ENCODE peak calls at places on chromosomes 4 and X, in eight cellular contexts. F is fibroblast of mammary gland, D is OCI-LY7, E is fibroblast of lung, N is mesothelial cell of epicardium, S is epithelial cell of esophagus, O is adrenal gland, W is ascending aorta. C is an unnamed sample.

GRCh38 chr4:24067781-24068193 is 177.9 kb upstream of the PPARGC1A start:
- DNase-seq in S (peak), O (no peak), E (peak), D (no peak), W (no peak), N (no peak), F (peak), C (no peak)

GRCh38 chr4:43456383-43456782 is 563.9 kb downstream of the GRXCR1 start:
- DNase-seq in O (no peak), N (no peak), E (peak), D (no peak), F (peak), S (peak), W (no peak), C (no peak)

GRCh38 chr4:107564326-107564725 is 155.7 kb downstream of the PAPSS1 start:
- DNase-seq in N (no peak), S (no peak), F (peak), D (no peak), W (no peak), O (no peak), E (peak), C (no peak)

GRCh38 chrX:74923942-74924448 is 1.3 kb downstream of the NEXMIF start:
- DNase-seq in D (no peak), W (no peak), N (no peak), E (no peak), S (no peak), F (no peak), O (peak), C (no peak)

GRCh38 chr4:84957509-84958420 is 8.7 kb downstream of the WDFY3 start:
- DNase-seq in S (no peak), O (no peak), N (no peak), F (no peak), E (peak), W (no peak), D (no peak), C (no peak)

GRCh38 chrX:110413727-110414124 is 55.1 kb downstream of the RTL9 start:
- DNase-seq in N (no peak), W (no peak), F (no peak), E (no peak), O (no peak), S (no peak), D (no peak), C (no peak)

GRCh38 chrX:111467896-111468295 is 43.5 kb upstream of the SERTM2 start:
- DNase-seq in S (no peak), W (no peak), N (no peak), D (no peak), E (no peak), F (no peak), O (no peak), C (no peak)

GRCh38 chrX:17377047-17377692 is 2.2 kb downstream of the NHS start:
- DNase-seq in O (peak), N (no peak), F (peak), S (peak), D (no peak), W (no peak), E (peak), C (peak)

GRCh38 chr4:102196221-102196620 is 149.1 kb downstream of the SLC39A8 start:
- DNase-seq in E (peak), F (peak), O (no peak), S (peak), W (no peak), D (no peak), N (no peak), C (no peak)

GRCh38 chr4:39151120-39151713 is 31.1 kb upstream of the WDR19 start:
- DNase-seq in O (no peak), E (peak), S (peak), N (no peak), D (peak), W (no peak), F (peak), C (no peak)

GRCh38 chr4:152278505-152279301 is 257.2 kb downstream of the FBXW7 start:
- DNase-seq in W (no peak), D (no peak), S (peak), O (no peak), E (no peak), F (no peak), N (no peak), C (no peak)

GRCh38 chrX:107738768-107739167 is 36.8 kb downstream of the TSC22D3 start:
- DNase-seq in E (no peak), D (no peak), F (no peak), N (no peak), O (no peak), W (no peak), S (no peak), C (no peak)

GRCh38 chr4:56907009-56907408 is 691 bp upstream of the REST start:
- DNase-seq in N (no peak), D (no peak), E (no peak), W (no peak), S (no peak), O (peak), F (no peak), C (no peak)

GRCh38 chr4:53614616-53615015 is 23.3 kb upstream of the LNX1 start:
- DNase-seq in S (peak), O (no peak), W (no peak), E (no peak), N (no peak), D (peak), F (no peak), C (no peak)
- TF ChIP-seq CTCF in S (peak), O (no peak), W (no peak), E (no peak), N (no peak), D (peak), F (peak), C (no peak)

DNA sequence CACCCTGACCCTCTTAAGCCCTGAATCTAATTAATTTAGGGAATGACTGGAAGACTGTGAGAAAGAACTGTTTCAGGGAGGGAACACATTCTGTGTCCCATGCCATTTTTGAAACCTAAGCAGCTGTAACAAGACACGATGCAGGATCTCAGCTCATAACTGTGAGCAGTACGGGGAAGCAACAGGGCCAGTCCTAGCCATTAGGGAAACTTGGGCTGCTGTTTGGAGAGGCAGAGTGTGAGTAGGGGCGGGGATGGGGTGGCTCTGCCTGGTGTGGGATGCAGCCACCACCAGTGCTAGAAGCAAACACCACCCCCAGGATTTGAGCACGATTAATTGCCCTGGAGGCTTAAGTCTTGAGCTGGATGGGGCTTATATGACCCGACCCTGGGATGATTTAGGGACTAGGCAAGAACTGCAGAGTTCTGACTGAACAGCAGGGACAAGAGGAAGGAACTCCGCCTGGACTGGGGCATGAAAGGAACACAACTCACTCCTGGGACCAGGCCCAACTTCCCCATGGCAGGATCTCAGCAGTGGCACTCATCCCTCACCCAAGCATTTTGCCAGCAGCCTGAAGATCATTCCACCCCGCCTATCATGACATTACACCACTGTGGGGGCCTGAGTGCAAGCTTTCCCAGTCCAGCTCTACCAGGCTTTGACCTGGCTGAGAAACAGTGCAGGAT is 43.1 kb downstream of the ATRX start:
- DNase-seq in D (no peak), O (peak), N (no peak), E (no peak), F (peak), S (no peak), W (no peak), C (no peak)
- TF ChIP-seq CTCF in D (no peak), O (no peak), N (no peak), E (no peak), F (no peak), S (no peak), W (no peak), C (no peak)

DNA sequence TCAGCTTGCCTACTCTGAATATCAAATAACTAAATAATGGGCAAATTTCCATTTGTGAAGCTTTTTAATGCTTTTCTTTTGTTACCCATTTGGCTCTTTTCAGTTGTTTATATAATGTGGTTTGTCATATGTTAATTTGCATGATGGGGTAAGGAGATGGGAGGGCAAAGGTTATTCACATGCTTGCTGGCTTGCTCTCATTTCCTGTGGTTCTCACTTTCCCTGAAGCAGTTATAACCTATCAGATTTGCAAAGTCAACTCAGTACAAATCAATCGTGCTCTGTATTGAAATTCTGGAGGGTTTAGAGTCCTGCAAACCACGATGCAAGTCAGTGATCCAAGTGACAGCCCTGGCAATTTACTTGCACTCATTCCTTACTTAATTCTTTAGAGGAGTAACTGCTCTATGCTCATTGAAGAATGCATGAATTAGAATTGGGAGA is 711.2 kb downstream of the ADGRL3 start:
- DNase-seq in S (no peak), F (no peak), D (no peak), N (no peak), E (peak), O (no peak), W (no peak), C (no peak)
- TF ChIP-seq CTCF in S (no peak), F (no peak), D (no peak), N (no peak), E (no peak), O (no peak), W (no peak), C (no peak)

DNA sequence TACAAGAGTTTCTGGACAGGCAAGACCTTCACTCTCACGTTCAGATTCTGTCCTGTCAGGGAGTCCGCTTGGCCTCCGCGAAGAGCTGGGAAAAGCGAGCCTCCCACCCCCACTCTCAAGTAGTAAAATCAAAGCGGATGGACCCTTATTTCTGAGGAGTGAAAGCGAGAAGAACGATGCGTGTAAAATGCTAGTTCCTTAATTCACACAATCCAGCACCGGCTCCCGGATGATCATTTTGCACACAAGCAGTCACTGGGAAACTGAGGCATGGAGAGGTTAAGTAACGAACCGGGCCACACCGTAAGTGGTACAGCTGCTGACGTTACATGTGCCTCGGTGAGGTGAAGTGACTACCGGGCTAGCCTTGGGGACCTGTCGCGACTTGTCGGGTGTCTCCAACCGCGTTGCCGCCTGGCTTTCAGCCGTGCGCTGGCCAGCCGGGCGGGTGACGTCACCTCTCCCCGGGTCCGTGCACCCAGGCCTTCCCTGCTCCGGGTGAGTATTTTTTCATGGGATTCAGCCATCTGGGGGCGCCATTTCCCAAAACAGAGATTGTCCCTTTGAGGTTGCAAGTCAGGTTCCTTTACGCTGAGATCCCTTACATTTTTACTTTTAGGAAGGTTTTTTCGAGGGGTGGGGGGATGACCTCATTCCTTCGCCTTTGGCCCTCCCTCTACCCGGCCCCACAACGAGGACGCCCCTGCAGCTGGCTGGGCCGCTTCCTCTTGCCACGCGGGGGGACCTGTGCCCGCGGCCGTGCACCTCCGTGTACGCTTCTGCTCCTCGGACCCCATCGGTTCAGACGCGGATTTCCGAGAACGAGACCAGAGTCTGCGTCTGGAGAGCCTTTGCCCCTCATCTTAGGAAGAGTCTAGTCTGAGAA is 3.4 kb upstream of the SFRP2 start:
- DNase-seq in W (no peak), F (peak), E (peak), D (no peak), N (peak), O (peak), S (peak), C (peak)
- TF ChIP-seq CTCF in W (no peak), F (peak), E (peak), D (peak), N (peak), O (no peak), S (peak), C (peak)

DNA sequence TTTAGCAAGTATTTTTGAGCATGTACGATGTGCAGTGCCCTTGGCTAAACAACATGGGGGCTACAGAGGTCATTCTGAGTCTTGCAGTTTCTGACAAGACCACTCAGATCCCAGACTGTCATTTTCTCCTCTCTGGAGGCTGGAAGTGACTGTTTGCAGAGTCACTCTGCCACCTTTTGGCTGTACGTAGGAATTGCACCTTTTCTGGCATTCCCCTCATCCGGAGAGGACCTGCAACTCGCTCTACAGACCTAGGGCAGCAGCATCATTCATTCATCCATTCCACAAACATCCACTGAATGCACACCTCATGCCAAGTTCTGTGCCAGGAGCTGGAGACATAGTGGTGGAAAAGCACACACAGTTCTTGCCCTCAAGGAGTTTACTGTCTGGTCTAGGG is 160.4 kb upstream of the GPR101 start:
- DNase-seq in F (peak), D (peak), S (peak), N (no peak), O (peak), W (no peak), E (no peak), C (no peak)
- TF ChIP-seq CTCF in F (peak), D (peak), S (peak), N (no peak), O (peak), W (no peak), E (peak), C (peak)